ENCODE peak calls at places on chromosomes 7 and 10, in eight cellular contexts. V, H, W, M, T, O, I and L are unnamed samples.

GRCh38 chr7:130363156-130363847 is 17.0 kb upstream of the CPA1 start:
- DNase-seq in V (peak), H (peak), W (peak), M (no peak), T (no peak), O (no peak), I (peak), L (no peak)

GRCh38 chr7:74449809-74450397 is 3.8 kb upstream of the GTF2IRD1 start:
- DNase-seq in V (peak), H (no peak), W (peak), M (peak), T (peak), O (no peak), I (no peak), L (peak)

GRCh38 chr10:62054825-62055224 is 153.3 kb downstream of the ARID5B start:
- DNase-seq in V (no peak), H (no peak), W (no peak), M (no peak), T (no peak), O (no peak), I (no peak), L (no peak)

GRCh38 chr10:74453151-74453550 is 302.1 kb downstream of the ADK start:
- DNase-seq in V (no peak), H (no peak), W (no peak), M (no peak), T (no peak), O (no peak), I (no peak), L (no peak)

GRCh38 chr7:128030999-128031681 is at the start of gene LRRC4:
- DNase-seq in V (peak), H (peak), W (no peak), M (peak), T (peak), O (no peak), I (no peak), L (peak)

GRCh38 chr7:14233026-14233897 is 243.8 kb upstream of the ETV1 start:
- DNase-seq in V (peak), H (no peak), W (no peak), M (no peak), T (no peak), O (no peak), I (no peak), L (no peak)

GRCh38 chr10:117462816-117463544 is 79.6 kb upstream of the EMX2 start:
- DNase-seq in V (no peak), H (no peak), W (no peak), M (no peak), T (no peak), O (no peak), I (no peak), L (no peak)

GRCh38 chr10:42869977-42870350 is 87.4 kb downstream of the BMS1 start:
- DNase-seq in V (no peak), H (no peak), W (no peak), M (no peak), T (no peak), O (no peak), I (no peak), L (no peak)

GRCh38 chr10:19658622-19659233 is 157.5 kb upstream of the PLXDC2 start:
- DNase-seq in V (no peak), H (no peak), W (no peak), M (no peak), T (no peak), O (no peak), I (no peak), L (no peak)

GRCh38 chr7:29588900-29589696 is 25.5 kb downstream of the PRR15 start:
- DNase-seq in V (peak), H (no peak), W (peak), M (peak), T (peak), O (no peak), I (no peak), L (peak)

GRCh38 chr10:18486444-18486843 is 164.9 kb downstream of the NSUN6 start:
- DNase-seq in V (no peak), H (no peak), W (no peak), M (no peak), T (no peak), O (no peak), I (no peak), L (no peak)

GRCh38 chr10:93272884-93273675 is 199.4 kb downstream of the CYP26A1 start:
- DNase-seq in V (no peak), H (no peak), W (no peak), M (no peak), T (no peak), O (no peak), I (no peak), L (peak)

GRCh38 chr7:74059037-74059436 is 24.6 kb upstream of the LIMK1 start:
- DNase-seq in V (no peak), H (peak), W (no peak), M (no peak), T (no peak), O (no peak), I (no peak), L (no peak)

GRCh38 chr10:48450811-48451466 is 144.5 kb downstream of the MAPK8 start:
- DNase-seq in V (no peak), H (no peak), W (no peak), M (no peak), T (no peak), O (peak), I (no peak), L (no peak)

GRCh38 chr7:83532229-83532628 is 116.7 kb downstream of the SEMA3E start:
- DNase-seq in V (peak), H (no peak), W (no peak), M (no peak), T (no peak), O (no peak), I (no peak), L (no peak)

GRCh38 chr7:105131033-105131656 is 117.1 kb downstream of the KMT2E start:
- DNase-seq in V (no peak), H (no peak), W (no peak), M (no peak), T (no peak), O (no peak), I (no peak), L (no peak)

GRCh38 chr10:95501203-95502094 is 59.7 kb downstream of the SORBS1 start:
- DNase-seq in V (no peak), H (peak), W (no peak), M (no peak), T (no peak), O (no peak), I (no peak), L (no peak)

GRCh38 chr10:98466916-98467505 is 20.3 kb upstream of the HPS1 start:
- DNase-seq in V (no peak), H (no peak), W (no peak), M (no peak), T (no peak), O (no peak), I (no peak), L (no peak)

GRCh38 chr7:130844811-130845580 is 111.0 kb upstream of the KLF14 start:
- DNase-seq in V (peak), H (no peak), W (peak), M (no peak), T (no peak), O (no peak), I (no peak), L (no peak)

GRCh38 chr7:106095634-106096033 is 16.5 kb downstream of the SYPL1 start:
- DNase-seq in V (no peak), H (no peak), W (no peak), M (no peak), T (no peak), O (no peak), I (no peak), L (no peak)

GRCh38 chr7:37247881-37248280 is 200.8 kb downstream of the ELMO1 start:
- DNase-seq in V (peak), H (no peak), W (peak), M (no peak), T (no peak), O (no peak), I (no peak), L (peak)

GRCh38 chr10:20858292-20859124 is 38.6 kb downstream of the NEBL start:
- DNase-seq in V (peak), H (no peak), W (peak), M (no peak), T (no peak), O (no peak), I (no peak), L (no peak)

GRCh38 chr7:127047521-127047920 is 205.2 kb downstream of the GRM8 start:
- DNase-seq in V (no peak), H (no peak), W (no peak), M (no peak), T (no peak), O (no peak), I (no peak), L (no peak)

GRCh38 chr7:16668978-16669377 is 23.0 kb downstream of the BZW2 start:
- DNase-seq in V (peak), H (no peak), W (no peak), M (no peak), T (no peak), O (no peak), I (no peak), L (no peak)

GRCh38 chr10:60460058-60460457 is 70.4 kb upstream of the ANK3 start:
- DNase-seq in V (no peak), H (no peak), W (no peak), M (no peak), T (no peak), O (no peak), I (no peak), L (no peak)

GRCh38 chr7:139043823-139044812 is 8.3 kb upstream of the ZC3HAV1L start:
- DNase-seq in V (no peak), H (no peak), W (no peak), M (no peak), T (no peak), O (no peak), I (no peak), L (no peak)

GRCh38 chr10:29946614-29946952 is 112.8 kb downstream of the JCAD start:
- DNase-seq in V (no peak), H (no peak), W (no peak), M (no peak), T (no peak), O (no peak), I (no peak), L (no peak)

GRCh38 chr7:151167197-151167911 is at the start of gene GBX1:
- DNase-seq in V (peak), H (no peak), W (no peak), M (no peak), T (peak), O (no peak), I (no peak), L (peak)

GRCh38 chr10:81081887-81082620 is 544.4 kb downstream of the SH2D4B start:
- DNase-seq in V (no peak), H (no peak), W (peak), M (no peak), T (no peak), O (no peak), I (no peak), L (peak)
- TF ChIP-seq CTCF in V (no peak), H (peak), W (peak), M (no peak), T (peak), O (no peak), I (no peak), L (peak)

GRCh38 chr10:5547684-5547933 is 22.8 kb downstream of the CALML3 start:
- DNase-seq in V (peak), H (peak), W (peak), M (no peak), T (no peak), O (no peak), I (no peak), L (no peak)
- TF ChIP-seq CTCF in V (no peak), H (no peak), W (no peak), M (no peak), T (no peak), O (no peak), I (no peak), L (no peak)

GRCh38 chr10:128633864-128634541 is 507.8 kb upstream of the MKI67 start:
- DNase-seq in V (no peak), H (no peak), W (no peak), M (no peak), T (no peak), O (no peak), I (no peak), L (peak)
- TF ChIP-seq CTCF in V (no peak), H (no peak), W (no peak), M (no peak), T (peak), O (no peak), I (no peak), L (peak)

DNA sequence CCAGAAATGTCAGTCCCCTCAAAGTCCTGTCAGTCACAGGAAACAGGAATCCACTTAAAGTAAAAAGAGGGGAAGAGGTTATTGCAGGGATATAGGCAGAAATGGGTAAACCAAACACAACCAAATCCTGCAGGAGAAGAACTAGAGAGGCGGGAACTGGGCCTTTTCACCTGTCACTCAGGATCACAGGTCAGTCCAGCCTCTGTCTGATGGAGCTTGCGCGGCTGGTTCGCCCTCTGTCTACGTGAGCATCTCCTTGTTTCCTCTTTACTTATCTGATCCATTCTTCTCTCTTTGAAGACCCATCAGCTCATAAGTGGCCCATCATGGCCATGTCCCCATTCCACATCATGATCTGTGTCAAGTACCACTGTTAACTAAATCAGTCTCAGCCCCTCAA is 58.5 kb downstream of the MYPN start:
- DNase-seq in V (no peak), H (no peak), W (no peak), M (no peak), T (no peak), O (no peak), I (no peak), L (no peak)
- TF ChIP-seq CTCF in V (no peak), H (no peak), W (no peak), M (no peak), T (no peak), O (no peak), I (no peak), L (no peak)